ENCODE peak calls at places on chromosomes 2 and 18, in six cellular contexts. B, I, T, Q, G and F are unnamed samples.

GRCh38 chr18:9818423-9818734 is 67.4 kb upstream of the TXNDC2 start:
- DNase-seq in G (no peak), Q (no peak), I (no peak), T (no peak), B (no peak), F (no peak)

GRCh38 chr2:101007415-101008345 is 5.6 kb downstream of the RPL31 start:
- DNase-seq in Q (no peak), I (no peak), G (no peak), B (no peak), T (no peak), F (no peak)

GRCh38 chr2:104420953-104421352 is 433.0 kb upstream of the POU3F3 start:
- DNase-seq in G (no peak), Q (no peak), I (no peak), T (no peak), B (no peak), F (no peak)

GRCh38 chr2:108324531-108325256 is 36.0 kb downstream of the SULT1C2 start:
- DNase-seq in I (peak; percentile 33), T (no peak), B (no peak), G (peak; percentile 46), Q (peak; percentile 57), F (no peak)

GRCh38 chr2:193580176-193580950 is 1385.6 kb upstream of the TMEFF2 start:
- DNase-seq in Q (no peak), G (no peak), I (no peak), T (no peak), B (no peak), F (no peak)

GRCh38 chr2:37617119-37617892 is 54.1 kb downstream of the CDC42EP3 start:
- DNase-seq in T (no peak), I (no peak), B (peak; percentile 59), Q (no peak), G (no peak), F (no peak)

GRCh38 chr2:196268538-196269338 is 97.4 kb upstream of the STK17B start:
- DNase-seq in I (peak; percentile 78), Q (no peak), G (no peak), B (no peak), T (no peak), F (no peak)

GRCh38 chr18:61924550-61924949 is 31.7 kb upstream of the RNF152 start:
- DNase-seq in I (no peak), Q (no peak), T (no peak), B (no peak), G (no peak), F (no peak)

GRCh38 chr2:3256157-3256556 is 121.5 kb downstream of the EIPR1 start:
- DNase-seq in B (no peak), I (no peak), G (no peak), Q (no peak), T (no peak), F (no peak)

GRCh38 chr2:45946023-45946422 is 294.5 kb downstream of the PRKCE start:
- DNase-seq in Q (peak; percentile 90), B (no peak), I (peak; percentile 63), G (peak; percentile 99), T (no peak), F (no peak)

GRCh38 chr2:223918671-223919134 is 26.4 kb downstream of the WDFY1 start:
- DNase-seq in Q (no peak), I (no peak), B (no peak), T (no peak), G (no peak), F (no peak)

GRCh38 chr2:195251221-195251620 is 405.8 kb upstream of the SLC39A10 start:
- DNase-seq in B (no peak), Q (no peak), G (no peak), T (no peak), I (no peak), F (no peak)

GRCh38 chr2:239078128-239078924 is 230.4 kb downstream of the TWIST2 start:
- DNase-seq in I (no peak), G (no peak), B (no peak), T (no peak), Q (no peak), F (no peak)

GRCh38 chr18:54877076-54877475 is 48.8 kb downstream of the RAB27B start:
- DNase-seq in Q (no peak), B (no peak), T (no peak), I (no peak), G (no peak), F (no peak)

GRCh38 chr18:24054130-24054529 is 39.6 kb downstream of the TTC39C start:
- DNase-seq in Q (peak; percentile 81), G (no peak), I (peak; percentile 69), T (no peak), B (no peak), F (no peak)

GRCh38 chr2:204357175-204357695 is 188.0 kb upstream of the PARD3B start:
- DNase-seq in I (no peak), T (no peak), G (no peak), Q (no peak), B (no peak), F (no peak)

GRCh38 chr2:4763009-4763408 is 929.2 kb upstream of the SOX11 start:
- DNase-seq in G (peak; percentile 6), Q (peak; percentile 20), B (no peak), I (peak; percentile 33), T (no peak), F (no peak)

GRCh38 chr2:28350791-28351285 is 41.8 kb upstream of the FOSL2 start:
- DNase-seq in B (no peak), I (no peak), T (no peak), Q (no peak), G (no peak), F (no peak)

GRCh38 chr2:28626376-28626775 is 125.3 kb upstream of the PPP1CB start:
- DNase-seq in Q (no peak), B (no peak), G (no peak), I (no peak), T (no peak), F (no peak)

GRCh38 chr2:1282552-1282951 is 130.7 kb upstream of the TPO start:
- DNase-seq in Q (no peak), G (no peak), B (no peak), T (no peak), I (peak; percentile 2), F (no peak)

GRCh38 chr2:135037831-135038230 is 9.4 kb downstream of the MAP3K19 start:
- DNase-seq in I (no peak), B (no peak), G (no peak), T (no peak), Q (no peak), F (no peak)

GRCh38 chr2:135047295-135047694 is at the start of gene MAP3K19:
- DNase-seq in G (no peak), B (no peak), I (no peak), T (no peak), Q (no peak), F (no peak)

GRCh38 chr2:135048122-135048521 is 875 bp upstream of the MAP3K19 start:
- DNase-seq in Q (no peak), T (no peak), G (no peak), B (no peak), I (no peak), F (no peak)

DNA sequence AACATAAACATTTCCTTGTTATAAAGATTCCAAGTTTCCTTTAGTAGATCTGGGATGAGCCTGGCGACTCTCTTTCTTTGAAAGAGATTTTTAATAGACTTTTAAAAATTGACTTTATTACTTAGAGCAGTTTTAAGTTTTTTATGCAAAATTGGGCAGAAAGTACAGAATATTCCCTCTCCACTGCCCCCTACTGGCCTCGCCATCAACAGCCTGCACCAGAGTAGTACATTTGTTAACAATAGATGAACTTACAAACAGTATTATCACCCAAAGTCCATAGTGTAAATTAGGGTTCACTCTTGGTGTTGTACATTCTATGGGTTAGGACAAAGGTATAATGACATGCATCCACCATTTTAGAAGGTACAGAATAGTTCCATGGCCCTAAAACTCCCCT is 3.9 kb downstream of the MAP3K19 start:
- DNase-seq in Q (no peak), B (no peak), T (no peak), G (no peak), I (no peak), F (no peak)
- TF ChIP-seq CTCF in Q (peak; percentile 35), B (peak; percentile 65), T (peak; percentile 37), G (peak; percentile 66), I (peak; percentile 44), F (peak; percentile 23)

GRCh38 chr18:57910817-57911216 is 107.7 kb upstream of the ATP8B1 start:
- DNase-seq in Q (no peak), T (peak; percentile 21), B (no peak), G (peak; percentile 15), I (no peak), F (peak; percentile 41)

GRCh38 chr18:57908092-57908491 is 105.0 kb upstream of the ATP8B1 start:
- DNase-seq in Q (no peak), G (no peak), B (no peak), T (no peak), I (no peak), F (no peak)

GRCh38 chr18:57909620-57910019 is 106.5 kb upstream of the ATP8B1 start:
- DNase-seq in G (peak; percentile 47), T (no peak), I (no peak), Q (peak; percentile 28), B (no peak), F (no peak)

GRCh38 chr18:57910134-57910533 is 107.0 kb upstream of the ATP8B1 start:
- DNase-seq in B (no peak), Q (no peak), T (no peak), G (no peak), I (no peak), F (no peak)

DNA sequence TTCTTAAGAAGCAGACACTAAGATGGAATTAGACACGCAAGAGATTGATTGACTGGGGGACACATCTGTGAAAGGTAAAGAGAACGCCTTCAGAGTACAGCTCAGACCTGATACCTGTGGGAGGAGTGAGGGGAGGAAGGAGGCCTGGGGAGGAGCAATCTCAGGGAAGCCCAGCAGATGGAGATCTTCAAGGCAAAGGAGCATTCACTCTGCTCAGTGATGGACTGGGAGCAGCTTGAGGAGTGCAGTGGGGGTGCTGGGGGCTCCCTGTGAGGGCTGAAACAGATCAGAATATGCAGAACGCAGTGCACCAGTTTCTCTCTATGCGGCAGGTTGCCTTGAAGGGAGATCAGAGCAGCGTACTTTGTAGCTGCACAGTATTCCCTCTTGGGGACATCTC is 103.7 kb upstream of the ATP8B1 start:
- DNase-seq in I (no peak), T (peak; percentile 10), B (no peak), G (peak; percentile 18), Q (no peak), F (no peak)
- TF ChIP-seq CTCF in I (no peak), T (no peak), B (no peak), G (peak; percentile 37), Q (peak; percentile 37), F (no peak)

DNA sequence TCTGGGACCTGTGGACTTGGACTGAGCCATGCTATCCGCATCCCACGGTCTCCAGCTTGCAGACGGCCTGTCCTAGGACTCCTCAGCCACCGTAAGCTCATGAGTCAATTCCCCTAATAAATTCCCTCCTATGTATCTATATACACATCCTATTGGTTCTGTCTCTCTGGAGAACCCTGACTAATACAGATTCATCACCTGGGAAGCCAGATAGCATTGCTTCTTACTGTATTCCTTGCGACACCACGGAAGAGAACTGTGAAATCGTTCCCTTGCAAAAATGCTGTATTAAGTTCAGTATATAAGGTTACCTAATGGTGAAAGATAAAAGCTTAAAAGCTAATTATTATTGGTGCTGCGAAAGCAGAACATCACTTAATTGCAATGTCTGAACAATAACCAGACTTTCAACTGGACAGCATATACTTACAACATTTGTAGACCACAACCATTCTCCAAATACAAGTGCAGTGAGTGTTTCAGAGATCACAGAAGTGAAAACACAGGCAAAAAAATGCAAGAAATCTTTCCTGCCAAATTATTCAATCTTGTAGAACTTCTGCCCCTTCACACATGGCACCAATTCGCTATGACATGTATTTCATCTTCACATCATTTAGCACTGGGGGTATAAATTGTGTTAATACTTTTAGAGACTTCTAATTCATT is 352.9 kb downstream of the TXNL1 start:
- DNase-seq in G (peak; percentile 41), T (no peak), B (no peak), I (no peak), Q (no peak), F (no peak)
- TF ChIP-seq CTCF in G (no peak), T (no peak), B (no peak), I (no peak), Q (no peak), F (no peak)

GRCh38 chr18:41767960-41768359 is 187.1 kb upstream of the PIK3C3 start:
- DNase-seq in T (no peak), Q (peak; percentile 42), I (peak; percentile 28), G (peak; percentile 25), B (no peak), F (peak; percentile 32)
- TF ChIP-seq CTCF in T (no peak), Q (peak; percentile 28), I (no peak), G (peak; percentile 35), B (no peak), F (no peak)